ENCODE peak calls at places on chromosomes 12 and 14, in seven cellular contexts. W, X, N, T, R, B and V are unnamed samples.

GRCh38 chr12:104549820-104550480 is 93.2 kb downstream of the CHST11 start:
- DNase-seq in W (no peak), X (no peak), N (peak; percentile 9), T (no peak), R (no peak), B (peak; percentile 29), V (no peak)

GRCh38 chr12:115761784-115762183 is 515.7 kb downstream of the MED13L start:
- DNase-seq in W (no peak), X (no peak), N (no peak), T (no peak), R (no peak), B (no peak), V (no peak)

GRCh38 chr14:103931422-103931821 is 3.2 kb downstream of the TDRD9 start:
- DNase-seq in W (no peak), X (no peak), N (no peak), T (peak; percentile 83), R (no peak), B (no peak), V (no peak)

GRCh38 chr12:20415641-20416040 is 47.3 kb downstream of the PDE3A start:
- DNase-seq in W (no peak), X (no peak), N (no peak), T (no peak), R (no peak), B (no peak), V (no peak)

GRCh38 chr12:115146453-115146852 is 462.5 kb upstream of the TBX3 start:
- DNase-seq in W (no peak), X (no peak), N (no peak), T (no peak), R (no peak), B (no peak), V (peak; percentile 58)

GRCh38 chr14:54487771-54488170 is 1.0 kb downstream of the GMFB start:
- DNase-seq in W (no peak), X (no peak), N (peak; percentile 68), T (no peak), R (no peak), B (peak; percentile 53), V (peak; percentile 53)

GRCh38 chr12:64893961-64894360 is 69.5 kb downstream of the TBC1D30 start:
- DNase-seq in W (no peak), X (no peak), N (peak; percentile 76), T (no peak), R (no peak), B (peak; percentile 88), V (peak; percentile 54)

GRCh38 chr14:96424104-96424989 is 32.4 kb downstream of the AK7 start:
- DNase-seq in W (peak; percentile 52), X (no peak), N (peak; percentile 83), T (peak; percentile 47), R (peak; percentile 71), B (peak; percentile 74), V (peak; percentile 22)

GRCh38 chr12:6691473-6691872 is 2.3 kb upstream of the ZNF384 start:
- DNase-seq in W (no peak), X (no peak), N (no peak), T (peak; percentile 30), R (no peak), B (peak; percentile 74), V (no peak)

GRCh38 chr14:102591944-102592772 is at the start of gene RCOR1:
- DNase-seq in W (peak; percentile 98), X (peak; percentile 97), N (peak; percentile 98), T (peak; percentile 97), R (peak; percentile 89), B (peak; percentile 97), V (peak; percentile 87)

GRCh38 chr12:19945559-19946485 is 422.5 kb upstream of the PDE3A start:
- DNase-seq in W (no peak), X (no peak), N (peak; percentile 60), T (no peak), R (no peak), B (peak; percentile 57), V (no peak)

GRCh38 chr14:26383286-26383685 is 214.5 kb downstream of the NOVA1 start:
- DNase-seq in W (no peak), X (no peak), N (no peak), T (no peak), R (no peak), B (no peak), V (no peak)

GRCh38 chr12:119444462-119445044 is 110.0 kb downstream of the CCDC60 start:
- DNase-seq in W (peak; percentile 61), X (no peak), N (peak; percentile 2), T (peak; percentile 57), R (peak; percentile 72), B (no peak), V (no peak)

GRCh38 chr14:92497391-92497790 is 16.2 kb upstream of the RIN3 start:
- DNase-seq in W (no peak), X (no peak), N (no peak), T (no peak), R (no peak), B (no peak), V (no peak)

GRCh38 chr12:54053625-54054441 is at the start of gene HOXC4:
- DNase-seq in W (no peak), X (no peak), N (peak; percentile 42), T (no peak), R (no peak), B (peak; percentile 1), V (no peak)

GRCh38 chr12:44446181-44446580 is 429.9 kb downstream of the NELL2 start:
- DNase-seq in W (no peak), X (no peak), N (no peak), T (no peak), R (no peak), B (no peak), V (no peak)

GRCh38 chr14:90402009-90402408 is 5.2 kb downstream of the CALM1 start:
- DNase-seq in W (no peak), X (no peak), N (no peak), T (peak; percentile 86), R (no peak), B (no peak), V (no peak)

GRCh38 chr14:61171687-61172086 is 109.5 kb downstream of the TMEM30B start:
- DNase-seq in W (no peak), X (no peak), N (no peak), T (no peak), R (no peak), B (no peak), V (no peak)

GRCh38 chr14:100822007-100822406 is 3.9 kb upstream of the MEG3 start:
- DNase-seq in W (no peak), X (no peak), N (no peak), T (no peak), R (peak; percentile 84), B (no peak), V (no peak)

GRCh38 chr14:69291891-69292586 is 32.1 kb downstream of the GALNT16 start:
- DNase-seq in W (no peak), X (no peak), N (no peak), T (no peak), R (no peak), B (no peak), V (no peak)

GRCh38 chr14:99271288-99271941 is 582 bp downstream of the BCL11B start:
- DNase-seq in W (no peak), X (no peak), N (no peak), T (no peak), R (no peak), B (no peak), V (no peak)
- H3K27me3 ChIP-seq in W (peaks cover 20% of the 10 kb centered on the region), X (peaks cover 14% of the 10 kb centered on the region), N (peaks cover 41% of the 10 kb centered on the region), T (peaks cover 73% of the 10 kb centered on the region), R (peaks cover 6% of the 10 kb centered on the region), B (peaks cover 63% of the 10 kb centered on the region), V (peaks cover 13% of the 10 kb centered on the region)

DNA sequence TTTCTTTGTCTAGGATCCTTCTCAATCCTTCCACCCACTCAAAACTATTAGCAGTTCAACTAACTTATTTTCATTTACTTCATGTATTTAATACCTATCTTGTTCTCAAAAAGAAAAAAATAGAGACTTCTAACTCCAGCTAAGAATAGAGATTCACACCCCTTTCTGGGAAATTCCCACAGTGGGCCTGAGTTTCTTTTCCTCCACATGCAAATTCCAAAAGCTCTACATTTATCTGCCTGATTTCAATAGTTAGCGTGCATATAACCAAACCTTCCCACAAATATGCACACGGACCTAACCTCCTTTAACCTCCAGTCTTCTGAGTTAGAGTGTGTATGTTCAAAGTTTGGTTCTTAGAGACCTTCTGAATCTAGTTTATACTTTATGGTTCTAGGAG is 62.5 kb downstream of the GRIN2B start:
- DNase-seq in W (no peak), X (no peak), N (no peak), T (no peak), R (no peak), B (no peak), V (no peak)
- TF ChIP-seq CTCF in W (no peak), X (no peak), N (no peak), T (no peak), R (no peak), B (no peak), V (no peak)

DNA sequence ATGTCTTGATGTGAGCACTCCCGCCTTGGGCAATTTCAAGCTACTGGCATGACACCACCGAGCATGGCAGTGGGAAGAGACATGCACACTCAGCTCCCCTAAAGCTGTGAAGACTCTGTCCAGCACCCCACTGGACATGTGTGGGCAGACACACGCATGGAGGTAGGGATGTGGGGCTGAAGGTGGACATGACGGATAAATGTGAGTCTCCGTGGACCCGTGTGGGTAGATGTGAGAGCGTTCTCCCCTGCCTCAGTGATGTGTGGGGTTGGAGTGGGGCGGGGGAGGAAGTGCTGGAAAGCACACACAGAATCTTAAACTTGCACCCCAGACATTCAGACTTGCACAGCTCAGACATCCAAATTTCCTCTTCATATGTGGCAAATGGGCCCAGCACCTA is 12.6 kb downstream of the SLC6A12 start:
- DNase-seq in W (no peak), X (no peak), N (no peak), T (no peak), R (no peak), B (no peak), V (no peak)
- H3K27me3 ChIP-seq in W (no peaks in the 10 kb centered on the region), X (no peaks in the 10 kb centered on the region), N (peaks cover 22% of the 10 kb centered on the region), T (peaks cover 14% of the 10 kb centered on the region), R (no peaks in the 10 kb centered on the region), B (peaks cover 51% of the 10 kb centered on the region), V (peaks cover 72% of the 10 kb centered on the region)

GRCh38 chr12:63319386-63319785 is 168.4 kb upstream of the AVPR1A start:
- DNase-seq in W (no peak), X (no peak), N (no peak), T (no peak), R (no peak), B (no peak), V (peak; percentile 77)
- TF ChIP-seq CTCF in W (no peak), X (no peak), N (no peak), T (no peak), R (no peak), B (no peak), V (peak; percentile 59)

GRCh38 chr14:33850826-33851225 is 100.0 kb downstream of the EGLN3 start:
- DNase-seq in W (no peak), X (no peak), N (no peak), T (no peak), R (no peak), B (no peak), V (no peak)
- H3K27me3 ChIP-seq in W (no peaks in the 10 kb centered on the region), X (no peaks in the 10 kb centered on the region), N (no peaks in the 10 kb centered on the region), T (no peaks in the 10 kb centered on the region), R (no peaks in the 10 kb centered on the region), B (no peaks in the 10 kb centered on the region), V (peaks cover 13% of the 10 kb centered on the region)

DNA sequence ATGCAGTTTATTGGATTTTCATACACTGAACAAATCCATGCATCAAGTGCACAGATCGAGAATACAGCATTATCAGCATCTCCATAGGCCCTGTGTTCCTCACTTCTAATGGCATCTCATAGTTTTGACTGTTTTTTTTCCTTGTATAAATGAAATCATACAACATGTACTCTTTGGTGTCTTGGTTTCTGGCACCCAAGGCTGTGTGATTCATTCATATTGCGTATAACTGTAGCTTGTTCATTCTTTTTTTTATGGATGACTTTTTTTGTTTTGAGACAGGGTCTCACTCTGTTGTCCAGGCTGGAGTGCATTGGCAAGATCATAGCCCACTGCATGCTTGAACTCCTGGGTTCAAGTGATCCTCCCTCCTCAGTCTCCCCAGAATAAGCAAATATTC is 14.3 kb downstream of the RASSF8 start:
- DNase-seq in W (no peak), X (no peak), N (peak; percentile 84), T (no peak), R (no peak), B (peak; percentile 79), V (peak; percentile 25)
- TF ChIP-seq CTCF in W (no peak), X (no peak), N (no peak), T (no peak), R (no peak), B (no peak), V (no peak)